ENCODE peak calls at places on chromosomes 2 and 18, in five cellular contexts. A, M, P, J and R are unnamed samples.

GRCh38 chr2:39547811-39548719 is 111.0 kb upstream of the MAP4K3 start:
- DNase-seq in A (no peak), M (no peak), P (no peak), J (no peak), R (no peak)

GRCh38 chr2:119700866-119701265 is 21.9 kb downstream of the TMEM177 start:
- DNase-seq in A (no peak), M (no peak), P (no peak), J (no peak), R (no peak)

GRCh38 chr2:54652540-54652939 is 70.9 kb upstream of the EML6 start:
- DNase-seq in A (no peak), M (no peak), P (no peak), J (no peak), R (no peak)

GRCh38 chr2:34069604-34070003 is 470.5 kb upstream of the FAM98A start:
- DNase-seq in A (no peak), M (no peak), P (no peak), J (no peak), R (no peak)

GRCh38 chr2:64522843-64523428 is 1.2 kb upstream of the AFTPH start:
- DNase-seq in A (peak), M (peak), P (peak), J (no peak), R (peak)

GRCh38 chr2:204705243-204705971 is 160.1 kb downstream of the PARD3B start:
- DNase-seq in A (peak), M (no peak), P (no peak), J (no peak), R (no peak)

GRCh38 chr2:128301501-128301966 is 17.1 kb downstream of the HS6ST1 start:
- DNase-seq in A (no peak), M (no peak), P (peak), J (no peak), R (no peak)

GRCh38 chr18:23166863-23167531 is 31.7 kb downstream of the CABLES1 start:
- DNase-seq in A (no peak), M (no peak), P (peak), J (no peak), R (no peak)

GRCh38 chr2:44188696-44189095 is 20.0 kb downstream of the PPM1B start:
- DNase-seq in A (no peak), M (no peak), P (no peak), J (no peak), R (no peak)

GRCh38 chr18:68733693-68734092 is 18.8 kb upstream of the TMX3 start:
- DNase-seq in A (no peak), M (no peak), P (no peak), J (no peak), R (no peak)

GRCh38 chr2:63590621-63591408 is 2.1 kb downstream of the MDH1 start:
- DNase-seq in A (peak), M (no peak), P (no peak), J (no peak), R (no peak)

GRCh38 chr2:190533968-190534309 is 583 bp downstream of the NEMP2 start:
- DNase-seq in A (no peak), M (no peak), P (no peak), J (no peak), R (no peak)

GRCh38 chr2:137893145-137893544 is 71.1 kb upstream of the HNMT start:
- DNase-seq in A (no peak), M (no peak), P (no peak), J (no peak), R (no peak)

GRCh38 chr2:108267117-108267516 is 21.6 kb upstream of the SULT1C2 start:
- DNase-seq in A (no peak), M (no peak), P (peak), J (no peak), R (no peak)

GRCh38 chr18:66764225-66764624 is 160.3 kb upstream of the CDH19 start:
- DNase-seq in A (no peak), M (no peak), P (no peak), J (peak), R (peak)

GRCh38 chr2:100257939-100258338 is 64.4 kb downstream of the LONRF2 start:
- DNase-seq in A (no peak), M (no peak), P (peak), J (no peak), R (no peak)

GRCh38 chr2:112876257-112876970 is 34.6 kb upstream of the IL37 start:
- DNase-seq in A (no peak), M (no peak), P (no peak), J (no peak), R (no peak)

GRCh38 chr2:16091576-16092282 is 151.4 kb downstream of the MYCN start:
- DNase-seq in A (no peak), M (no peak), P (no peak), J (no peak), R (no peak)

GRCh38 chr2:16407358-16407757 is 258.3 kb downstream of the CYRIA start:
- DNase-seq in A (no peak), M (no peak), P (no peak), J (no peak), R (no peak)

GRCh38 chr2:168801961-168802824 is at the start of gene NOSTRIN:
- DNase-seq in A (no peak), M (no peak), P (peak), J (peak), R (no peak)

GRCh38 chr2:142165790-142166189 is 35.0 kb upstream of the LRP1B start:
- DNase-seq in A (peak), M (no peak), P (no peak), J (no peak), R (no peak)

GRCh38 chr2:235162544-235163197 is 210.9 kb downstream of the SH3BP4 start:
- DNase-seq in A (no peak), M (no peak), P (no peak), J (no peak), R (no peak)

GRCh38 chr18:48136051-48136543 is 205.6 kb upstream of the SMAD2 start:
- DNase-seq in A (no peak), M (no peak), P (no peak), J (no peak), R (no peak)

GRCh38 chr2:65450810-65451209 is 18.4 kb upstream of the SPRED2 start:
- DNase-seq in A (no peak), M (no peak), P (no peak), J (no peak), R (no peak)

GRCh38 chr18:56083097-56083865 is 495.3 kb upstream of the TCF4 start:
- DNase-seq in A (no peak), M (no peak), P (peak), J (no peak), R (no peak)

GRCh38 chr18:44828080-44828479 is 147.4 kb downstream of the SETBP1 start:
- DNase-seq in A (no peak), M (no peak), P (no peak), J (no peak), R (no peak)

GRCh38 chr18:12819330-12819729 is 64.7 kb downstream of the PTPN2 start:
- DNase-seq in A (no peak), M (no peak), P (no peak), J (no peak), R (no peak)

GRCh38 chr2:163690896-163691295 is 44.9 kb downstream of the FIGN start:
- DNase-seq in A (peak), M (no peak), P (no peak), J (no peak), R (no peak)

GRCh38 chr2:190050001-190050400 is 12.5 kb downstream of the MSTN start:
- DNase-seq in A (no peak), M (no peak), P (no peak), J (no peak), R (no peak)

GRCh38 chr18:79585395-79586370 is 93.9 kb upstream of the CTDP1 start:
- DNase-seq in A (no peak), M (no peak), P (no peak), J (no peak), R (no peak)